ENCODE peak calls at places on chromosomes 2 and 18, in four cellular contexts. P is hypothalamus, J is NCI-H1105 treated with DMSO at 0.1 percent for 48 hours, A is T follicular helper cell. N is an unnamed sample.

GRCh38 chr2:8234757-8235374 is 447.0 kb upstream of the ID2 start:
- DNase-seq in P (no peak), J (peak), A (no peak), N (no peak)

GRCh38 chr2:25707927-25708326 is 34.5 kb upstream of the DTNB start:
- DNase-seq in P (no peak), J (no peak), A (no peak), N (no peak)

GRCh38 chr2:108975613-108976435 is 13.2 kb downstream of the EDAR start:
- DNase-seq in P (no peak), J (no peak), A (no peak), N (no peak)

GRCh38 chr2:13056259-13056843 is 339.6 kb downstream of the TRIB2 start:
- DNase-seq in P (no peak), J (peak), A (no peak), N (no peak)

GRCh38 chr2:115294999-115295398 is 852.6 kb downstream of the DPP10 start:
- DNase-seq in P (no peak), J (no peak), A (no peak), N (peak)

GRCh38 chr2:64213607-64214275 is 69.5 kb upstream of the PELI1 start:
- DNase-seq in P (no peak), J (no peak), A (no peak), N (no peak)

GRCh38 chr2:116510117-116510671 is 1304.3 kb upstream of the DDX18 start:
- DNase-seq in P (no peak), J (peak), A (no peak), N (peak)

GRCh38 chr2:62474173-62474572 is 31.8 kb downstream of the TMEM17 start:
- DNase-seq in P (no peak), J (no peak), A (no peak), N (no peak)

GRCh38 chr2:95099910-95100309 is 21.7 kb downstream of the MRPS5 start:
- DNase-seq in P (no peak), J (no peak), A (no peak), N (no peak)

GRCh38 chr2:233413529-233414272 is 59.4 kb downstream of the DGKD start:
- DNase-seq in P (peak), J (peak), A (peak), N (peak)

GRCh38 chr18:49155410-49155809 is 204.6 kb upstream of the SMAD7 start:
- DNase-seq in P (no peak), J (no peak), A (no peak), N (no peak)

GRCh38 chr18:76958692-76959341 is 136.5 kb downstream of the ZNF236 start:
- DNase-seq in P (no peak), J (peak), A (no peak), N (no peak)

GRCh38 chr2:109644571-109645275 is 30.6 kb downstream of the SOWAHC start:
- DNase-seq in P (peak), J (no peak), A (no peak), N (no peak)

GRCh38 chr2:6452702-6453481 is 412.8 kb downstream of the CMPK2 start:
- DNase-seq in P (no peak), J (no peak), A (no peak), N (peak)

GRCh38 chr2:170475878-170476277 is 239.3 kb upstream of the SP5 start:
- DNase-seq in P (no peak), J (no peak), A (no peak), N (no peak)

GRCh38 chr2:46915281-46915810 is at the start of gene MCFD2:
- DNase-seq in P (peak), J (no peak), A (no peak), N (no peak)

GRCh38 chr2:180722551-180723239 is 257.7 kb upstream of the UBE2E3 start:
- DNase-seq in P (no peak), J (no peak), A (no peak), N (no peak)

GRCh38 chr2:205612661-205613060 is 69.6 kb upstream of the NRP2 start:
- DNase-seq in P (no peak), J (no peak), A (no peak), N (no peak)

GRCh38 chr2:163252199-163252598 is 413.6 kb upstream of the KCNH7 start:
- DNase-seq in P (no peak), J (no peak), A (no peak), N (no peak)

GRCh38 chr18:32056613-32057358 is 34.9 kb upstream of the RNF138 start:
- DNase-seq in P (no peak), J (peak), A (no peak), N (no peak)

GRCh38 chr18:74493689-74494088 is 2.5 kb upstream of the CNDP2 start:
- DNase-seq in P (peak), J (peak), A (peak), N (peak)

GRCh38 chr2:67616749-67617148 is 219.6 kb downstream of the ETAA1 start:
- DNase-seq in P (no peak), J (no peak), A (no peak), N (no peak)

GRCh38 chr2:239279508-239280295 is 121.1 kb downstream of the HDAC4 start:
- DNase-seq in P (no peak), J (no peak), A (no peak), N (no peak)

GRCh38 chr2:170817247-170817998 is 736 bp downstream of the GAD1 start:
- DNase-seq in P (no peak), J (peak), A (no peak), N (peak)

GRCh38 chr18:69617888-69618287 is 217.2 kb downstream of the DOK6 start:
- DNase-seq in P (no peak), J (no peak), A (no peak), N (no peak)

GRCh38 chr2:134982603-134983002 is 64.0 kb downstream of the CCNT2 start:
- DNase-seq in P (no peak), J (no peak), A (no peak), N (no peak)

GRCh38 chr2:230184727-230185578 is 34.8 kb downstream of the SP110 start:
- DNase-seq in P (no peak), J (no peak), A (no peak), N (no peak)

GRCh38 chr18:58997811-58998337 is 133.2 kb downstream of the ZNF532 start:
- DNase-seq in P (no peak), J (no peak), A (no peak), N (no peak)